ENCODE peak calls at places on chromosomes 2 and 18, in ten cellular contexts. M, A, H, E, K, B, Z, O, L and G are unnamed samples.

GRCh38 chr2:170163666-170164065 is 14.3 kb upstream of the MYO3B start:
- DNase-seq in M (no peak), A (no peak), H (no peak), E (no peak), K (no peak), B (no peak), Z (no peak), O (no peak), L (no peak), G (no peak)

GRCh38 chr2:151472966-151473365 is 63.3 kb downstream of the RIF1 start:
- DNase-seq in M (no peak), A (no peak), H (no peak), E (no peak), K (no peak), B (no peak), Z (no peak), O (no peak), L (no peak), G (no peak)

GRCh38 chr2:122858813-122859212 is 1103.4 kb downstream of the TSN start:
- DNase-seq in M (no peak), A (no peak), H (no peak), E (no peak), K (no peak), B (no peak), Z (no peak), O (no peak), L (no peak), G (no peak)

GRCh38 chr2:5145801-5146200 is 546.4 kb upstream of the SOX11 start:
- DNase-seq in M (no peak), A (no peak), H (no peak), E (no peak), K (no peak), B (no peak), Z (no peak), O (no peak), L (no peak), G (peak)

GRCh38 chr18:21342372-21342771 is 100.3 kb downstream of the GREB1L start:
- DNase-seq in M (no peak), A (no peak), H (no peak), E (no peak), K (no peak), B (no peak), Z (no peak), O (no peak), L (no peak), G (no peak)

GRCh38 chr2:152399003-152399402 is 64.0 kb downstream of the FMNL2 start:
- DNase-seq in M (no peak), A (no peak), H (no peak), E (no peak), K (no peak), B (no peak), Z (no peak), O (no peak), L (no peak), G (no peak)

GRCh38 chr2:25960920-25961319 is 21.4 kb downstream of the KIF3C start:
- DNase-seq in M (no peak), A (no peak), H (no peak), E (peak), K (no peak), B (no peak), Z (no peak), O (no peak), L (no peak), G (no peak)

GRCh38 chr18:10015288-10015701 is 101.5 kb downstream of the VAPA start:
- DNase-seq in M (no peak), A (no peak), H (peak), E (peak), K (no peak), B (no peak), Z (no peak), O (peak), L (no peak), G (no peak)

GRCh38 chr2:132383956-132384355 is 32.6 kb upstream of the GPR39 start:
- DNase-seq in M (no peak), A (no peak), H (no peak), E (no peak), K (no peak), B (no peak), Z (no peak), O (peak), L (no peak), G (no peak)

GRCh38 chr18:55405655-55406373 is 182.2 kb downstream of the TCF4 start:
- DNase-seq in M (peak), A (no peak), H (peak), E (peak), K (no peak), B (no peak), Z (peak), O (peak), L (peak), G (peak)

GRCh38 chr2:2879776-2880175 is 497.8 kb downstream of the EIPR1 start:
- DNase-seq in M (no peak), A (no peak), H (no peak), E (no peak), K (no peak), B (no peak), Z (no peak), O (no peak), L (no peak), G (no peak)

GRCh38 chr2:131155208-131155855 is 50.2 kb downstream of the PLEKHB2 start:
- DNase-seq in M (no peak), A (no peak), H (no peak), E (no peak), K (no peak), B (no peak), Z (no peak), O (no peak), L (no peak), G (no peak)

GRCh38 chr2:16513626-16514025 is 152.0 kb downstream of the CYRIA start:
- DNase-seq in M (no peak), A (no peak), H (no peak), E (peak), K (no peak), B (no peak), Z (no peak), O (no peak), L (no peak), G (no peak)

GRCh38 chr2:2899826-2900225 is 477.8 kb downstream of the EIPR1 start:
- DNase-seq in M (no peak), A (no peak), H (no peak), E (no peak), K (no peak), B (no peak), Z (no peak), O (no peak), L (no peak), G (no peak)

GRCh38 chr2:65639156-65639876 is 206.9 kb upstream of the SPRED2 start:
- DNase-seq in M (no peak), A (no peak), H (peak), E (peak), K (no peak), B (no peak), Z (no peak), O (no peak), L (no peak), G (no peak)

GRCh38 chr2:46849741-46850474 is 65.7 kb downstream of the MCFD2 start:
- DNase-seq in M (no peak), A (no peak), H (peak), E (no peak), K (peak), B (no peak), Z (no peak), O (peak), L (peak), G (peak)

GRCh38 chr2:183037660-183038340 is 457 bp downstream of the NCKAP1 start:
- DNase-seq in M (peak), A (peak), H (peak), E (peak), K (no peak), B (peak), Z (peak), O (peak), L (peak), G (peak)

GRCh38 chr18:3305354-3305762 is 43.4 kb downstream of the MYL12B start:
- DNase-seq in M (no peak), A (peak), H (no peak), E (peak), K (peak), B (no peak), Z (no peak), O (peak), L (no peak), G (peak)

GRCh38 chr18:39946623-39947061 is 2008.4 kb upstream of the PIK3C3 start:
- DNase-seq in M (peak), A (no peak), H (no peak), E (peak), K (peak), B (no peak), Z (no peak), O (no peak), L (no peak), G (peak)

GRCh38 chr2:109692013-109692738 is 78.0 kb downstream of the SOWAHC start:
- DNase-seq in M (no peak), A (no peak), H (no peak), E (no peak), K (no peak), B (no peak), Z (no peak), O (no peak), L (peak), G (no peak)

GRCh38 chr18:23281626-23282436 is 146.5 kb downstream of the CABLES1 start:
- DNase-seq in M (no peak), A (no peak), H (peak), E (peak), K (peak), B (no peak), Z (no peak), O (no peak), L (no peak), G (no peak)

GRCh38 chr18:63603772-63604171 is 16.6 kb downstream of the SERPINB13 start:
- DNase-seq in M (no peak), A (no peak), H (no peak), E (peak), K (no peak), B (no peak), Z (no peak), O (no peak), L (no peak), G (peak)

GRCh38 chr2:183034806-183035205 is 3.5 kb downstream of the NCKAP1 start:
- DNase-seq in M (no peak), A (no peak), H (no peak), E (no peak), K (no peak), B (no peak), Z (no peak), O (no peak), L (no peak), G (no peak)

GRCh38 chr2:97995734-97996624 is at the start of gene TMEM131:
- DNase-seq in M (peak), A (peak), H (peak), E (peak), K (peak), B (peak), Z (peak), O (peak), L (peak), G (peak)

GRCh38 chr2:220033546-220033945 is 406.1 kb downstream of the SLC4A3 start:
- DNase-seq in M (no peak), A (no peak), H (no peak), E (no peak), K (no peak), B (no peak), Z (no peak), O (no peak), L (no peak), G (no peak)

GRCh38 chr2:231709636-231709980 is 1.3 kb downstream of the PTMA start:
- DNase-seq in M (no peak), A (peak), H (peak), E (no peak), K (peak), B (no peak), Z (no peak), O (peak), L (no peak), G (peak)

GRCh38 chr2:127640082-127641072 is 5.6 kb upstream of the GPR17 start:
- DNase-seq in M (no peak), A (peak), H (no peak), E (no peak), K (peak), B (no peak), Z (no peak), O (no peak), L (no peak), G (peak)

GRCh38 chr2:189066037-189066436 is 91.9 kb downstream of the COL3A1 start:
- DNase-seq in M (no peak), A (no peak), H (no peak), E (no peak), K (no peak), B (no peak), Z (no peak), O (no peak), L (no peak), G (no peak)

GRCh38 chr2:199602896-199603482 is 145.2 kb upstream of the SATB2 start:
- DNase-seq in M (no peak), A (no peak), H (no peak), E (no peak), K (no peak), B (no peak), Z (no peak), O (no peak), L (no peak), G (no peak)

GRCh38 chr2:95268208-95269035 is 5.8 kb upstream of the PROM2 start:
- DNase-seq in M (no peak), A (no peak), H (no peak), E (no peak), K (no peak), B (no peak), Z (no peak), O (no peak), L (peak), G (no peak)